ENCODE peak calls at places on chromosomes 2 and 18, in ten cellular contexts. C, K, L, F, D, G, E, U, N and W are unnamed samples. For H3K4me1, the result is how much of the 10 kb centered on the place peaks cover.

GRCh38 chr2:64035067-64035942 is 16.1 kb upstream of the VPS54 start:
- DNase-seq in C (peak), N (no peak), D (no peak), U (no peak), L (peak), F (no peak), E (no peak), K (peak), G (no peak), W (no peak)

GRCh38 chr2:160484859-160485520 is 8.6 kb downstream of the RBMS1 start:
- DNase-seq in F (no peak), U (no peak), K (no peak), D (no peak), G (no peak), N (no peak), L (no peak), E (no peak), C (no peak), W (no peak)

GRCh38 chr2:46984642-46985476 is 69.3 kb upstream of the MCFD2 start:
- DNase-seq in N (peak), K (peak), L (peak), D (no peak), F (peak), C (no peak), G (peak), U (peak), E (peak), W (peak)

GRCh38 chr2:158600155-158600802 is 143.5 kb downstream of the PKP4 start:
- DNase-seq in G (no peak), E (peak), C (no peak), K (peak), N (peak), U (peak), L (peak), F (peak), D (no peak), W (peak)

GRCh38 chr2:38095996-38096861 is 20.3 kb upstream of the CYP1B1 start:
- DNase-seq in N (peak), L (peak), G (no peak), K (peak), F (no peak), C (no peak), D (no peak), U (no peak), E (no peak), W (peak)

GRCh38 chr2:174681099-174681982 is 82.9 kb downstream of the CHRNA1 start:
- DNase-seq in E (no peak), U (no peak), N (no peak), G (no peak), F (no peak), D (peak), K (peak), C (no peak), L (no peak), W (no peak)

GRCh38 chr2:175631247-175631628 is 370.8 kb downstream of the LNPK start:
- DNase-seq in C (no peak), L (peak), K (peak), G (no peak), D (no peak), E (no peak), U (no peak), F (no peak), N (no peak), W (no peak)

GRCh38 chr2:219344756-219345458 is 12.4 kb upstream of the RESP18 start:
- DNase-seq in N (no peak), E (peak), G (no peak), F (peak), U (peak), L (peak), C (no peak), K (peak), D (peak), W (no peak)

GRCh38 chr2:70684846-70685622 is 83.0 kb downstream of the ADD2 start:
- DNase-seq in L (peak), C (no peak), G (no peak), F (no peak), D (no peak), U (no peak), N (peak), E (no peak), K (no peak), W (no peak)

GRCh38 chr2:132691556-132691955 is 21.6 kb upstream of the LYPD1 start:
- DNase-seq in L (no peak), F (no peak), K (no peak), U (no peak), D (no peak), C (no peak), E (no peak), N (no peak), G (no peak), W (no peak)

GRCh38 chr2:37570773-37571570 is 100.5 kb downstream of the CDC42EP3 start:
- DNase-seq in C (no peak), D (no peak), N (peak), E (no peak), F (peak), U (no peak), L (peak), G (no peak), K (peak), W (peak)

GRCh38 chr2:98504386-98505109 is 59.9 kb downstream of the INPP4A start:
- DNase-seq in L (no peak), G (no peak), C (no peak), E (no peak), K (peak), F (no peak), N (no peak), U (no peak), D (no peak), W (no peak)
- H3K4me1 ChIP-seq in L (under half), G (under half), C (half or more), E (under half), K (under half), F (under half), N (under half), U (under half), D (under half), W (under half)

GRCh38 chr18:23661735-23662308 is 889 bp downstream of the ANKRD29 start:
- DNase-seq in D (no peak), F (no peak), K (no peak), G (no peak), L (no peak), E (no peak), U (no peak), C (no peak), N (no peak), W (no peak)

GRCh38 chr18:23667114-23667513 is 4.4 kb upstream of the ANKRD29 start:
- DNase-seq in G (no peak), C (no peak), U (no peak), K (no peak), D (no peak), F (no peak), L (no peak), N (no peak), E (no peak), W (no peak)

GRCh38 chr18:23664674-23665073 is 2.0 kb upstream of the ANKRD29 start:
- DNase-seq in K (no peak), G (no peak), L (no peak), D (no peak), E (no peak), U (no peak), F (no peak), C (no peak), N (no peak), W (no peak)

GRCh38 chr18:23658296-23658695 is 4.4 kb downstream of the ANKRD29 start:
- DNase-seq in D (no peak), L (peak), C (no peak), N (no peak), G (no peak), F (no peak), U (no peak), K (peak), E (no peak), W (no peak)

DNA sequence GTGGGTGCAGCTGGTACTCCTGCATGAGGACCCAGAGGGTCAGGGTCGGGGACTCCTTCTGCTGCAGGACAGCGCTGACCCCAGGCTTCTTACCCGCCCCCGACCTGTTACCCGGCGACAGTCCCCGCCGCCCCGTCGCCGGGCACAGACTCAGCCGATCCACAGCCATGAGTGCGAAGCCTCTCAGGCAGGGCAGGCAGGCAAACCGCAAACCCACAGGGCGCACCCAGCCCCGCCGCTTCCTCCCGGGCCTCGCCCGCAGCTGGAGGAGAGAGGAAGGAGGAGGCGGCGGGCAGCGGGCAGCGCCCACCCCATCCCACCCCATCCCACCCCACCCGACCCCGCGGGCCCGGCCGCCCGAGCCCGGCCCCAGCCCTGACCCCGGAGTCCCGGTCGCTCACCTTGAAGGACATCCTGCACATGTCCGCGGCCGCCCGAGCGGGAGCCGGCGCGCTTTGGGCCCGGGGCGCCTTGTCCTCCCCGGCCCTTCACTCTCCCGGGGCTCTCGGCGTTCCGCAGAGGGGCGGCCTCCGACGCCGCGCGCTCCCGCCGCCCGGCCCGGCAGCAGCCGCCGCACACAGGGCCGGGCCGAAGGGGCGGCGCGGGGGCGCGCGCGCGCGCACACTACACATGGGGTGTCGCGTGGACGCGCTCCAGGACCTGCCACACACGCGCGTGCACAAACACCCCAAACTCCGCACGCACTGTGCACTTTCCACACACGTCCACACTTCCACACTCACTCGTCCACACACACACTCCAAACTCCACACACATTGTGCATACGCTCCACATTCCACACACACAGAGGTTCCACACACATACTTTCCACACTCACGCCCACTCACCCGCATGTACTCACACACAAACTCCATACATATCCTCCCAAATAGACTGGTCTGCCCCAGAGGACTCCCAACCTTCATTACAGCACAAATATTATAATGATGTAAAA is at the start of gene ANKRD29:
- DNase-seq in N (peak), U (no peak), F (peak), L (peak), E (peak), G (peak), C (peak), K (peak), D (peak), W (peak)
- H3K4me1 ChIP-seq in N (under half), U (under half), F (under half), L (under half), E (under half), G (under half), C (under half), K (under half), D (under half), W (under half)

DNA sequence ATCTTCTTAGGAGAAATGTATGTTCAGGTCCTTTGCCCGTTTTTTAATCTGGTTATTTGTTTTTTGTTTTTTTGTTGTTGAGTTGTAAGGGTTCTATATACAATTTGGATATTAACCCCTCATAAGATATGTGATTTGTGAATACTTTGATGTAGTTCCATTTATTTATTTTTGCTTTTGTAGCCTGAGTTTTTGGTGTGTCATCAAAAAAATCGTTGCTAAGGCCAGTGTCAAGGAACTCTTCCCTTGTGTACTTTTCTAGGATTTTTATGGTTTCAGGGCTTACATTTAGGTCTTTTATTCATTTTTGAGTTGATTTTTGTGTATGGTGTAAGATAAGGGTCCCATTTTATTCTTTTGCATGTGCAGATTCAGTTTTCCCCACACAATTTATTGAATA is 372.6 kb downstream of the PLCL1 start:
- DNase-seq in C (no peak), G (no peak), N (no peak), K (no peak), D (no peak), E (no peak), U (no peak), L (no peak), F (no peak), W (no peak)
- H3K4me1 ChIP-seq in C (under half), G (under half), N (under half), K (under half), D (under half), E (under half), U (under half), L (under half), F (under half), W (under half)

GRCh38 chr2:148719941-148720436 is 75.4 kb downstream of the EPC2 start:
- DNase-seq in D (peak), F (no peak), K (no peak), C (no peak), N (no peak), G (no peak), U (no peak), L (no peak), E (no peak), W (no peak)
- H3K4me1 ChIP-seq in D (under half), F (under half), K (under half), C (under half), N (under half), G (under half), U (under half), L (under half), E (under half), W (under half)

DNA sequence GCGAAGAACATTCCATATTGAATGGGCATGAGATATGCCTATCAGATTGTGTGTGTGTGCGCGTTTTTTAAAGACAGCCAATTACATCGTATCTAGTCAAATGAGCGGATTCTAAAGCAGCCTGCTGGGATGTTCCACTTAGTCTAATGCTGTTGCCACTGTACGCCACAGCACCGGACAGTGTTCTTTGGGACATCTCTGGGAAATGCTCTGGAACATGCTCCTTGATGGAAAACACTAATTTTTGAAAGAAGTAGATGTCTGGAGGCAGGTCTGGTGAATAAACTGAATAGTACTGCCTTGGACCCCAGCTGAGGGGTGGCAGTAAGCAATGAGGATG is 3.6 kb upstream of the TMEM150A start:
- DNase-seq in F (no peak), U (no peak), G (no peak), D (no peak), N (no peak), E (no peak), C (no peak), L (no peak), K (no peak), W (no peak)
- H3K4me1 ChIP-seq in F (under half), U (half or more), G (under half), D (under half), N (under half), E (under half), C (under half), L (under half), K (under half), W (half or more)

GRCh38 chr2:111701266-111701665 is 182.7 kb downstream of the ANAPC1 start:
- DNase-seq in N (peak), L (peak), G (no peak), F (no peak), E (no peak), D (no peak), C (no peak), K (no peak), U (no peak), W (no peak)
- H3K4me1 ChIP-seq in N (under half), L (half or more), G (under half), F (under half), E (under half), D (under half), C (under half), K (under half), U (under half), W (under half)

GRCh38 chr2:197137826-197138480 is 172.6 kb downstream of the ANKRD44 start:
- DNase-seq in C (no peak), D (no peak), F (no peak), L (peak), K (peak), E (no peak), N (no peak), G (no peak), U (no peak), W (no peak)
- H3K4me1 ChIP-seq in C (half or more), D (under half), F (under half), L (under half), K (under half), E (under half), N (under half), G (under half), U (under half), W (under half)

GRCh38 chr2:177394622-177395021 is 2.0 kb downstream of the AGPS start:
- DNase-seq in C (no peak), U (no peak), G (no peak), L (no peak), N (no peak), F (no peak), D (no peak), K (no peak), E (no peak), W (no peak)
- H3K4me1 ChIP-seq in C (under half), U (under half), G (under half), L (half or more), N (half or more), F (under half), D (under half), K (under half), E (under half), W (half or more)

DNA sequence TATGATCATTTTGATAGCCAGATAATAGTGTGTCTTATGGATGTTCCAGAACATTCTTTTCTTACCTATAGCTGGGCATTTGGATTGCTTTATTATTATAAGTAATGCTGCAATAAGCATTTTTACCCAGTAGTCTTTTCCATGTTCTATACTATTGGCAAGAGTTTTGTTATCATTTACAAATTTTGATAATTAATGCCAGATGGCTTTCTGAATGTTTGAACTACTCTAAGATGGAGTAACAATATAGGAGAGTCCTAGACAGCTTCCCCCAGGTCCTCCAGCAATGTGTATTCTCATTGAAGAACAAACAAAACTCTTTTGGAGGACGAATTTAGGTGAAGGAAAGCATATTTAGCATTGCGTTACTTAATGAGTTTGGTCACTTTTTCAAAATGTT is 73.0 kb downstream of the INPP4A start:
- DNase-seq in U (no peak), G (no peak), C (no peak), N (no peak), D (no peak), F (no peak), K (peak), L (no peak), E (no peak), W (no peak)
- H3K4me1 ChIP-seq in U (under half), G (under half), C (under half), N (under half), D (under half), F (under half), K (under half), L (under half), E (under half), W (under half)